ENCODE peak calls at places on chromosomes 3 and 15, in ten cellular contexts. O is astrocyte, U is fibroblast of the aortic adventitia, M is stomach, S is PC-9, E is fibroblast of lung, V is fibroblast of pulmonary artery, D is tibial nerve, R is fibroblast of mammary gland, T is psoas muscle. C is an unnamed sample.
A peak's percentile ranks its signal among the peaks of the same experiment; 100 is the strongest.

GRCh38 chr3:31729082-31729481 is 196.4 kb downstream of the STT3B start:
- DNase-seq in S (no peak), T (no peak), M (no peak), E (no peak), R (no peak), O (no peak), D (no peak), V (no peak), U (no peak), C (no peak)

GRCh38 chr3:78919021-78919755 is 848.6 kb downstream of the ROBO1 start:
- DNase-seq in T (no peak), R (peak; percentile 91), S (no peak), U (peak; percentile 86), D (no peak), V (peak; percentile 85), O (peak; percentile 91), E (peak; percentile 91), M (no peak), C (no peak)

GRCh38 chr3:67241084-67241483 is 243.0 kb downstream of the KBTBD8 start:
- DNase-seq in E (no peak), M (no peak), D (no peak), U (no peak), S (no peak), R (no peak), T (no peak), V (no peak), O (no peak), C (no peak)

GRCh38 chr3:117103645-117104044 is 394.1 kb downstream of the TUSC7 start:
- DNase-seq in T (no peak), R (no peak), O (no peak), E (no peak), U (no peak), V (no peak), D (no peak), S (no peak), M (no peak), C (no peak)

GRCh38 chr3:156126467-156126866 is 6.1 kb downstream of the KCNAB1 start:
- DNase-seq in E (no peak), V (no peak), U (no peak), T (no peak), D (no peak), S (no peak), O (no peak), R (no peak), M (no peak), C (no peak)

GRCh38 chr15:27167738-27168137 is 196.8 kb downstream of the GABRG3 start:
- DNase-seq in R (no peak), D (no peak), S (no peak), E (no peak), U (no peak), V (no peak), T (no peak), M (no peak), O (no peak), C (no peak)

GRCh38 chr3:128232421-128233180 is 79.3 kb downstream of the EEFSEC start:
- DNase-seq in D (no peak), T (no peak), E (no peak), O (no peak), R (no peak), S (no peak), U (no peak), M (no peak), V (no peak), C (no peak)

GRCh38 chr3:197670361-197670760 is 66.3 kb downstream of the RUBCN start:
- DNase-seq in T (no peak), O (no peak), E (no peak), D (no peak), R (no peak), M (no peak), S (no peak), U (no peak), V (no peak), C (no peak)

GRCh38 chr15:89358755-89359439 is 24.3 kb upstream of the POLG start:
- DNase-seq in E (peak; percentile 73), D (peak; percentile 39), T (peak; percentile 84), U (peak; percentile 72), R (peak; percentile 60), V (peak; percentile 76), S (peak; percentile 80), M (peak; percentile 81), O (peak; percentile 32), C (no peak)

GRCh38 chr15:89359471-89360293 is 25.1 kb upstream of the POLG start:
- DNase-seq in T (no peak), S (no peak), R (no peak), V (no peak), D (no peak), U (no peak), M (no peak), E (no peak), O (no peak), C (no peak)

GRCh38 chr15:89358435-89358754 is 23.8 kb upstream of the POLG start:
- DNase-seq in U (no peak), V (no peak), M (no peak), D (no peak), T (no peak), E (no peak), S (no peak), R (no peak), O (no peak), C (no peak)

GRCh38 chr15:89353991-89354390 is 19.4 kb upstream of the POLG start:
- DNase-seq in R (no peak), M (no peak), O (no peak), U (no peak), V (no peak), S (no peak), E (no peak), D (no peak), T (no peak), C (no peak)

GRCh38 chr15:89356634-89357298 is 22.1 kb upstream of the POLG start:
- DNase-seq in D (no peak), V (no peak), E (no peak), U (no peak), T (no peak), R (no peak), O (no peak), S (peak; percentile 39), M (no peak), C (no peak)
- TF ChIP-seq CTCF in D (peak; percentile 16), V (peak; percentile 49), E (peak; percentile 52), U (peak; percentile 39), T (peak; percentile 9), R (peak; percentile 38), O (peak; percentile 49), S (peak; percentile 64), M (no peak), C (peak; percentile 61)

DNA sequence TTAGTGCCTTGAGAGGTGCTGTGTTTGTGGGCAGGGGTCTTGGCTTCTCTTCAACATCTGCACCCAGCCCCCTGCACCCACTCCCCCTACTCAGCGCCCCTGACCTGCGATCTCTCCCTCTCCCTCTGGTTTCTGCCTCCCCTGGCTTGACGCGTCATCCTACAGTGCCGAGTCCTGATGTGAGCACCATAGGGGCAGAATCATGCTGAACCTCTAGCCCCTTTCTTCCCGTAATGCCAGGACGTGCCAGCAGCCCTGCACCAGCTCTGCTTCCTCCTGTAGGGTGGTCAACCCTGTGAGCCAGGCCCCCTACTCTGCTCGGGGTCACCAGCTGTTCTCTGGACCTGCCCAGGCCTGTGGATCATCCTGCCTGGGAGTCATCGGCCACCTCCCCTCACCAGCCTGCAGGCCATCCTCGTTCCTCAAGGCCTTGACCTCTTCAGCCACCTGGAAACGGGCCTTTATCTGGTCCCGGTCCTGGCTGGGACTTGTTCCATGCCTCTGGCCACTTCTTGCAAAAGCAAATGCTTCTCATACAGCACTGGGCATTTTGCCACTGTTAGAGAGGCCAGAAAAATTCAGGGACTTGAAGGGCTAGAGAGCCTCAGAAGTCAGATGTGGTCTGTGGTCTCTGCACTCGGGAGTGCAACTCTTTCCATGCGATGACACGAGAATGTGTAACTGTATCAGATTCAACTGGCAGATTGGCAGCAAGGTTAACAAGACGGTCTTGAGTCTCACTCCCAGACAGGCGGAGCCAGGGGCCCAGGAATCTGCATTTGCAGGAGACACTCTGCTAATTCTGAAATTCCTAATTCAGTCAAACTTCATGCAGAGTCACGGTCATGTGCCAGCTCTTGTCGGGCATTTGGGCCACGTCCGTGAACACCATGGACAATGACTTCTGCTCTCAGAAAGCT is 16.7 kb upstream of the KLF15 start:
- DNase-seq in R (peak; percentile 25), E (peak; percentile 60), D (no peak), V (peak; percentile 39), U (peak; percentile 66), S (no peak), T (peak; percentile 76), O (peak; percentile 57), M (no peak), C (no peak)
- H3K4me3 ChIP-seq in R (no peak overlapping the region), E (no peak overlapping the region), D (no peak overlapping the region), V (no peak overlapping the region), U (no peak overlapping the region), S (no peak overlapping the region), T (no peak overlapping the region), O (no peak overlapping the region), M (no peak overlapping the region), C (no peak overlapping the region)

GRCh38 chr3:12916159-12916558 is 74.8 kb upstream of the RPL32 start:
- DNase-seq in R (no peak), T (no peak), S (no peak), O (no peak), V (no peak), D (no peak), E (no peak), M (no peak), U (no peak), C (no peak)

GRCh38 chr3:12919205-12919604 is 77.8 kb upstream of the RPL32 start:
- DNase-seq in E (no peak), T (no peak), M (no peak), S (no peak), U (no peak), O (no peak), V (no peak), R (no peak), D (no peak), C (no peak)

GRCh38 chr3:12921736-12922135 is 80.4 kb upstream of the RPL32 start:
- DNase-seq in O (no peak), R (no peak), T (no peak), V (no peak), D (no peak), S (no peak), U (no peak), E (no peak), M (no peak), C (no peak)

GRCh38 chr3:12920967-12921366 is 79.6 kb upstream of the RPL32 start:
- DNase-seq in T (no peak), V (no peak), R (no peak), E (no peak), M (no peak), S (no peak), D (no peak), U (no peak), O (no peak), C (no peak)

GRCh38 chr3:12918231-12918630 is 76.9 kb upstream of the RPL32 start:
- DNase-seq in V (no peak), S (no peak), O (no peak), U (no peak), D (no peak), M (no peak), T (no peak), E (no peak), R (peak; percentile 19), C (no peak)
- TF ChIP-seq CTCF in V (no peak), S (no peak), O (no peak), U (no peak), D (no peak), M (no peak), T (no peak), E (no peak), R (no peak), C (no peak)

DNA sequence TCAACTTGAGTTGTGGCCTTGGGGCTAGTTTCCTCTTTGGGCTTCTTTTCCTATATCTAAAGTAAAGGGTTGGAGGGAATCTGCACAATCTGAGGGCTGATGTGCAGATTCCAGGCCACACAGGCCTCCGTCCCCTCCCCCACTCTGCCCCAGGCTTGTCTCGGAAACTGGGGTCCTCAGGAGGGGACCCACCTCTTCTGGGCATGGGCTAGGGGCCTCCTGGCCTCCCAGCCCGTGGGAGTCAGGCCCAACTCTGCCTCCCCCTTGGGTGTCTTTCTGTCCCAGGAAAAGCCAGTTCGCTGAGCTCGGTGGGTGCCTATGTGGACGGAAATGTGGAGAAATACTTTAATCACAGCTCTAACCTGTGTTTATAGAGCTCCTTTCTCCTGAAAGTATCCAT is 4.8 kb downstream of the SMAD6 start:
- DNase-seq in S (no peak), O (no peak), E (no peak), D (no peak), R (no peak), M (no peak), V (no peak), U (no peak), T (no peak), C (no peak)
- H3K4me3 ChIP-seq in S (no peak overlapping the region), O (no peak overlapping the region), E (peak overlapping the region; percentile 38), D (no peak overlapping the region), R (no peak overlapping the region), M (peak overlapping the region; percentile 4), V (peak overlapping the region; percentile 90), U (peak overlapping the region; percentile 91), T (peak overlapping the region; percentile 34), C (peak overlapping the region; percentile 100)

C was measured in retinal pigment epithelial cell.